ENCODE peak calls at places on chromosomes 13 and 19, in five cellular contexts. One of them, this sample, is unnamed.

GRCh38 chr13:75170321-75170720 is 311.6 kb downstream of the TBC1D4 start:
- DNase-seq in mesendoderm: no peak
- DNase-seq in fibroblast of lung: no peak
- DNase-seq in amniotic stem cell: no peak
- DNase-seq in EL: no peak
- DNase-seq in this sample: no peak

GRCh38 chr13:29595380-29596063 is at the start of gene SLC7A1:
- DNase-seq in amniotic stem cell: peak
- DNase-seq in fibroblast of lung: peak
- DNase-seq in mesendoderm: peak
- DNase-seq in EL: peak
- DNase-seq in this sample: peak

GRCh38 chr13:45327253-45327954 is 13.6 kb downstream of the TPT1 start:
- DNase-seq in EL: no peak
- DNase-seq in fibroblast of lung: no peak
- DNase-seq in amniotic stem cell: no peak
- DNase-seq in mesendoderm: no peak
- DNase-seq in this sample: no peak

GRCh38 chr13:41127746-41128145 is 4.9 kb downstream of the KBTBD6 start:
- DNase-seq in amniotic stem cell: no peak
- DNase-seq in mesendoderm: no peak
- DNase-seq in fibroblast of lung: no peak
- DNase-seq in EL: no peak
- DNase-seq in this sample: no peak

GRCh38 chr13:113668491-113668971 is 1.5 kb downstream of the GRK1 start:
- DNase-seq in EL: no peak
- DNase-seq in fibroblast of lung: no peak
- DNase-seq in mesendoderm: no peak
- DNase-seq in amniotic stem cell: no peak
- DNase-seq in this sample: no peak

GRCh38 chr19:56507446-56508281 is at the start of gene ZNF471:
- DNase-seq in EL: peak
- DNase-seq in amniotic stem cell: peak
- DNase-seq in fibroblast of lung: peak
- DNase-seq in mesendoderm: peak
- DNase-seq in this sample: peak

GRCh38 chr19:47157455-47158321 is 27.1 kb downstream of the SAE1 start:
- DNase-seq in EL: peak
- DNase-seq in fibroblast of lung: peak
- DNase-seq in amniotic stem cell: no peak
- DNase-seq in mesendoderm: peak
- DNase-seq in this sample: no peak

GRCh38 chr19:16244091-16244490 is 46.4 kb downstream of the AP1M1 start:
- DNase-seq in fibroblast of lung: peak
- DNase-seq in EL: peak
- DNase-seq in mesendoderm: no peak
- DNase-seq in amniotic stem cell: peak
- DNase-seq in this sample: no peak

GRCh38 chr13:32285633-32285965 is 29.6 kb downstream of the ZAR1L start:
- DNase-seq in mesendoderm: no peak
- DNase-seq in fibroblast of lung: peak
- DNase-seq in amniotic stem cell: no peak
- DNase-seq in EL: no peak
- DNase-seq in this sample: no peak

GRCh38 chr19:2227415-2228156 is 8.5 kb downstream of the PLEKHJ1 start:
- DNase-seq in EL: no peak
- DNase-seq in mesendoderm: no peak
- DNase-seq in fibroblast of lung: no peak
- DNase-seq in amniotic stem cell: no peak
- DNase-seq in this sample: no peak

GRCh38 chr13:107185889-107186288 is 618.0 kb upstream of the ARGLU1 start:
- DNase-seq in EL: no peak
- DNase-seq in fibroblast of lung: peak
- DNase-seq in amniotic stem cell: no peak
- DNase-seq in mesendoderm: no peak
- DNase-seq in this sample: no peak

GRCh38 chr13:91058066-91058465 is 289.4 kb upstream of the MIR17HG start:
- DNase-seq in amniotic stem cell: no peak
- DNase-seq in EL: no peak
- DNase-seq in fibroblast of lung: peak
- DNase-seq in mesendoderm: peak
- DNase-seq in this sample: no peak